ENCODE peak calls at places on chromosomes 4 and X, in six cellular contexts. P is gastrocnemius medialis, N is A549, Q is upper lobe of left lung, L is body of pancreas, T is tibial nerve. Z is an unnamed sample.

GRCh38 chr4:113673450-113673849 is 88.1 kb downstream of the CAMK2D start:
- DNase-seq in T (no peak), Q (no peak), P (no peak), L (no peak), N (no peak), Z (no peak)

GRCh38 chrX:153411988-153412574 is 809 bp downstream of the ZFP92 start:
- DNase-seq in L (no peak), T (no peak), Q (no peak), N (no peak), P (no peak), Z (no peak)

GRCh38 chr4:17557880-17558279 is 19.1 kb upstream of the LAP3 start:
- DNase-seq in P (no peak), N (no peak), L (no peak), Q (no peak), T (no peak), Z (no peak)

GRCh38 chrX:10847333-10847732 is 226.9 kb upstream of the MID1 start:
- DNase-seq in L (no peak), Q (no peak), P (no peak), T (no peak), N (no peak), Z (no peak)

GRCh38 chr4:40669504-40669903 is 39.8 kb upstream of the RBM47 start:
- DNase-seq in N (no peak), Q (no peak), P (no peak), T (no peak), L (no peak), Z (no peak)

GRCh38 chr4:1329408-1330371 is 17.3 kb upstream of the UVSSA start:
- DNase-seq in L (no peak), P (peak), T (no peak), Q (no peak), N (no peak), Z (no peak)

GRCh38 chrX:72408885-72409284 is 103.2 kb upstream of the CITED1 start:
- DNase-seq in Q (no peak), N (no peak), T (no peak), P (no peak), L (no peak), Z (no peak)

GRCh38 chrX:118347131-118347530 is 1.2 kb downstream of the WDR44 start:
- DNase-seq in T (no peak), N (no peak), Q (no peak), L (no peak), P (no peak), Z (no peak)

GRCh38 chrX:72048515-72049455 is 82.9 kb downstream of the RTL5 start:
- DNase-seq in P (no peak), T (no peak), N (peak), Q (no peak), L (no peak), Z (no peak)

GRCh38 chr4:145289403-145290076 is 109.2 kb upstream of the OTUD4 start:
- DNase-seq in T (no peak), N (no peak), P (no peak), L (no peak), Q (no peak), Z (no peak)

GRCh38 chr4:114677346-114677979 is 78.9 kb downstream of the UGT8 start:
- DNase-seq in Q (no peak), L (no peak), P (no peak), N (no peak), T (no peak), Z (no peak)

GRCh38 chr4:183329244-183329643 is 7.0 kb upstream of the CLDN24 start:
- DNase-seq in P (no peak), N (no peak), T (no peak), Q (no peak), L (no peak), Z (no peak)

GRCh38 chr4:150308824-150309472 is 230.7 kb downstream of the DCLK2 start:
- DNase-seq in Q (no peak), N (peak), T (no peak), P (no peak), L (no peak), Z (no peak)

GRCh38 chrX:97882306-97882705 is 998.6 kb downstream of the RPA4 start:
- DNase-seq in P (no peak), T (no peak), L (no peak), Q (no peak), N (no peak), Z (no peak)

GRCh38 chr4:138445098-138445497 is 202.9 kb upstream of the SLC7A11 start:
- DNase-seq in Q (no peak), L (no peak), N (no peak), T (no peak), P (no peak), Z (no peak)

GRCh38 chrX:139026406-139027200 is 315.1 kb upstream of the FGF13 start:
- DNase-seq in N (no peak), P (no peak), L (no peak), Q (no peak), T (no peak), Z (no peak)

GRCh38 chr4:99624141-99624719 is 33.4 kb downstream of the C4orf54 start:
- DNase-seq in N (no peak), T (no peak), Q (no peak), P (no peak), L (no peak), Z (no peak)

GRCh38 chrX:40719218-40719617 is 16.1 kb downstream of the MED14 start:
- DNase-seq in L (no peak), T (no peak), P (no peak), N (no peak), Q (no peak), Z (no peak)

GRCh38 chr4:25088342-25088952 is 57.7 kb upstream of the LGI2 start:
- DNase-seq in T (no peak), N (no peak), Q (no peak), L (no peak), P (no peak), Z (no peak)

GRCh38 chr4:151524610-151525009 is 115.6 kb downstream of the FHIP1A start:
- DNase-seq in L (no peak), Q (no peak), P (no peak), N (no peak), T (no peak), Z (no peak)

GRCh38 chr4:47486306-47486705 is 1.2 kb downstream of the ATP10D start:
- DNase-seq in Q (no peak), P (no peak), N (no peak), L (no peak), T (no peak), Z (no peak)

GRCh38 chr4:101888472-101888871 is 97.9 kb downstream of the BANK1 start:
- DNase-seq in Q (no peak), L (no peak), N (no peak), T (no peak), P (no peak), Z (no peak)

GRCh38 chr4:154143720-154144119 is 347.9 kb downstream of the DCHS2 start:
- DNase-seq in T (no peak), L (no peak), P (no peak), N (no peak), Q (no peak), Z (no peak)

GRCh38 chr4:4670869-4671268 is 129.0 kb upstream of the STX18 start:
- DNase-seq in P (no peak), L (no peak), T (no peak), Q (no peak), N (no peak), Z (no peak)

GRCh38 chr4:93657527-93657926 is 171.0 kb upstream of the ATOH1 start:
- DNase-seq in L (no peak), N (no peak), Q (no peak), T (no peak), P (no peak), Z (no peak)

GRCh38 chr4:122555216-122555615 is 65.7 kb downstream of the IL21 start:
- DNase-seq in T (no peak), N (no peak), Q (no peak), L (no peak), P (no peak), Z (no peak)

DNA sequence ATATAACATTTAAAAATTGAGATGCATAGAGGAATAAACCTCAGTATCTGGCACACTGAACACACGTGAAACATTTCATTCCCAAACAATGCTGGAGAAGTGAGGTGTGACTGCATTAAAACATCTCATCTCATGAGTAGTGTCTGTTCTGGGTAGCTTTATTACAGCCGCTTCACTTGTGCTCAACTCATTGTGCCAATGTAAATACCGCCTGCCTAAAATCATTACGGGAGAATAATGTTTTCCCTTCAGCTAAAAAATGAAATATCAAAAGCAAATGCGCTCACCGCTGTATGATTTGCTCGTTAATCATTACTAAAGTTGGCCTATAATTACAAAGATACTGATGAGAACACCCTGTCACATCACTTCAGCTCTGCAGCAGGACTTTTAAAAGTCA is 110.2 kb upstream of the PRPS2 start:
- DNase-seq in P (no peak), L (no peak), N (no peak), T (no peak), Q (no peak), Z (no peak)
- H3K4me3 ChIP-seq in P (no peak), L (no peak), N (no peak), T (no peak), Q (no peak), Z (no peak)

DNA sequence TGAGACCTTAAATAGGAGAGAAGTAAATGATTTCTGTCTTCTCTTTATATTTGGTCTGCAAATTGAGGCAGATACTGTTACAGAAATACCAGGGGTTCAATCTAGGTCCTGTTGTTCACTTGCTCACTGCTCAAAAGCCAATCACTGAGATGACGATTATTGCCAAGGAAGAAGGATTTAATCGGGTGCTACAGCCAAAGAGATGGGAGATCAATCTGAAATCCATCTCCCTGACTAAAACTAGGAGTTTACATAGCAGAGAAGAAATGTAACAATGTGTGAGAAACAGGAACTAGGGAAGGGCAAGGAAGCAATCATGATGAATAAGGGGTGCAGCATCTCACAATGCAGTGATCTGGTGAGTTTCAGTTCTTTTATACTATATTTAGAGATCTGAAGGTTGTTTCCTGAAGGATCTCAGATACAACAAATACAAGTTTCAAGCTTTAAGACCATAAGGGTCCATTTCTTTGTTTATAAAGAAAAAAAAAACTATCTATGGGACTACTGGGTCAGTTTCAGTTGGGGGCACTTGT is 117.9 kb upstream of the FAM9B start:
- DNase-seq in L (no peak), Q (no peak), N (no peak), P (no peak), T (no peak), Z (no peak)
- TF ChIP-seq POLR2A in L (no peak), Q (no peak), N (no peak), P (no peak), T (no peak), Z (no peak)

GRCh38 chrX:102345916-102346315 is 93.9 kb downstream of the NXF2B start:
- DNase-seq in N (peak), P (peak), T (peak), Q (peak), L (peak), Z (peak)
- TF ChIP-seq CTCF in N (peak), P (peak), T (peak), Q (peak), L (peak), Z (no peak)

GRCh38 chr4:182083681-182084410 is 159.4 kb upstream of the TENM3 start:
- DNase-seq in T (no peak), L (no peak), Q (no peak), P (no peak), N (no peak), Z (no peak)
- H3K4me3 ChIP-seq in T (no peak), L (no peak), Q (no peak), P (no peak), N (no peak), Z (no peak)

GRCh38 chr4:54092405-54092759 is 7.6 kb upstream of the GSX2 start:
- DNase-seq in L (no peak), Q (no peak), T (no peak), P (no peak), N (no peak), Z (no peak)

GRCh38 chr4:54090404-54090803 is 9.6 kb upstream of the GSX2 start:
- DNase-seq in N (no peak), Q (no peak), L (no peak), P (no peak), T (no peak), Z (no peak)

GRCh38 chr4:54090804-54091623 is 8.9 kb upstream of the GSX2 start:
- DNase-seq in L (peak), P (peak), T (no peak), N (no peak), Q (no peak), Z (no peak)

GRCh38 chr4:54092800-54093608 is 7.0 kb upstream of the GSX2 start:
- DNase-seq in Q (no peak), P (no peak), L (no peak), N (no peak), T (no peak), Z (no peak)

DNA sequence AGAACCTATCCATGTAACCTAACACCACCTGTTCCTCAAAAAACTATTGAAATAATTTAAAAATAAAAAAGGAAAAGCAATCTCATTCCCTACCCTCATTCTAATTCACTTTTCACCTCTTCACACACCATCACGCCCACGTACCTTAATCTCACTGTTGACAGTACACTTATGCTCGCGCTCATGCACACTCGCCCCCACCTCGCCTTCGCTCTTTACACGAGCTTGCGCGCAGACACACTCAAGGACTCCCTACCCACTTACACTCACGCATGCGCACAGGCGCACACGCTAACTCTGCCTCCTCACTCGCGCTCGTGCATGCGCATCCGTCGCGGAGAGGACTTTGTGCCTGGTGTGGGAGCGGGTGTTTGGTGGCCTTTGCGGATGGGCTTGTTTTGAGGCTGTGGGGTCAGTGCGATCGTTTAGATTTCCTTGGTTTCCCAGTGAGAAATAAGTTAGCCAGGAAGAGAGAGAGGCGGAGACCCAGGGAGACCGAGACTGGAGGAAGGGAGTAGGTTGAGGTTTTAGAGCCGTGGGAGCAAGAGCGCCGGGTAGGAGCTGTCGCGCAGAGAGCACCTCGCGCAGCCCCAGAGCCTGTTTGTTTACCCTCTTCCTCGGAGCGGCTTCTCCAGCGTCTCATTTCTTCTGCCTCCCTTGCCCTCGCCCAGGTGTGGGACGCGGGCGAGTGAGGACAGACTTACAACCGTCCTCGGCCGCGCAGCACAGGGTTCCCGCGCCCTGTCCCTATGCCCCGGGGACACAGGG is 8.1 kb upstream of the GSX2 start:
- DNase-seq in P (peak), L (peak), Q (peak), N (peak), T (peak), Z (peak)
- TF ChIP-seq POLR2A in P (no peak), L (no peak), Q (no peak), N (peak), T (no peak), Z (no peak)